ENCODE peak calls at places on chromosomes 5 and 9, in seven cellular contexts. A is suprapubic skin; W is SK-N-SH; O is stimulated activated CD8-positive, alpha-beta memory T cell treated with anti-CD3 and anti-CD28 coated beads, Interleukin-12 subunit alpha, Interleukin-12 subunit beta, amount 100 ng/mL, for 4 hours; Y is brain microvascular endothelial cell; E is GM20000; T is fibroblast of lung. G is an unnamed sample.

GRCh38 chr9:133888048-133888778 is 103.9 kb downstream of the VAV2 start:
- DNase-seq in T (no peak), W (peak), O (no peak), Y (no peak), A (no peak), E (no peak), G (no peak)

GRCh38 chr9:84874583-84874982 is 205.1 kb downstream of the NTRK2 start:
- DNase-seq in A (no peak), T (peak), O (no peak), W (no peak), Y (peak), E (no peak), G (no peak)

GRCh38 chr5:126464959-126465358 is 41.8 kb downstream of the GRAMD2B start:
- DNase-seq in W (no peak), A (no peak), O (no peak), T (no peak), Y (no peak), E (no peak), G (no peak)

GRCh38 chr5:135376961-135377621 is 21.9 kb downstream of the MACROH2A1 start:
- DNase-seq in W (peak), T (no peak), E (peak), A (no peak), Y (no peak), O (no peak), G (peak)

GRCh38 chr9:69582018-69582417 is 90.2 kb downstream of the APBA1 start:
- DNase-seq in E (no peak), A (no peak), W (no peak), T (no peak), O (no peak), Y (no peak), G (no peak)

GRCh38 chr9:91611582-91611981 is 187.9 kb upstream of the NFIL3 start:
- DNase-seq in T (peak), Y (peak), E (no peak), A (no peak), O (no peak), W (no peak), G (peak)

GRCh38 chr9:78860806-78861475 is 564.0 kb downstream of the PSAT1 start:
- DNase-seq in E (no peak), T (peak), Y (peak), W (no peak), A (no peak), O (no peak), G (peak)

GRCh38 chr5:135651156-135651555 is 72.4 kb upstream of the CXCL14 start:
- DNase-seq in O (no peak), E (no peak), T (peak), A (no peak), W (no peak), Y (no peak), G (no peak)

G was measured in fibroblast of villous mesenchyme.